ENCODE peak calls at places on chromosomes 6 and 20, in four cellular contexts. One of them, this sample, is unnamed.

GRCh38 chr20:17533396-17533795 is 2.2 kb upstream of the BFSP1 start:
- DNase-seq in PC-9: no peak
- DNase-seq in stomach: no peak
- DNase-seq in left lung: no peak
- DNase-seq in this sample: peak; percentile 67

GRCh38 chr6:125453516-125453915 is 151.7 kb upstream of the HDDC2 start:
- DNase-seq in PC-9: no peak
- DNase-seq in stomach: no peak
- DNase-seq in left lung: no peak
- DNase-seq in this sample: no peak

GRCh38 chr6:156954781-156955180 is 177.6 kb downstream of the ARID1B start:
- DNase-seq in PC-9: no peak
- DNase-seq in stomach: no peak
- DNase-seq in left lung: no peak
- DNase-seq in this sample: no peak

GRCh38 chr20:40673442-40673841 is 15.6 kb downstream of the MAFB start:
- DNase-seq in PC-9: no peak
- DNase-seq in stomach: peak; percentile 46
- DNase-seq in left lung: no peak
- DNase-seq in this sample: no peak

GRCh38 chr6:122809671-122810070 is 20.6 kb downstream of the SMPDL3A start:
- DNase-seq in PC-9: no peak
- DNase-seq in stomach: no peak
- DNase-seq in left lung: no peak
- DNase-seq in this sample: no peak

GRCh38 chr20:63585616-63586565 is 11.9 kb upstream of the HELZ2 start:
- DNase-seq in PC-9: no peak
- DNase-seq in stomach: no peak
- DNase-seq in left lung: peak; percentile 44
- DNase-seq in this sample: no peak

GRCh38 chr6:34680802-34681515 is 15.6 kb downstream of the ILRUN start:
- DNase-seq in PC-9: no peak
- DNase-seq in stomach: no peak
- DNase-seq in left lung: no peak
- DNase-seq in this sample: no peak

GRCh38 chr20:45061244-45061643 is 39.7 kb downstream of the KCNS1 start:
- DNase-seq in PC-9: peak; percentile 45
- DNase-seq in stomach: no peak
- DNase-seq in left lung: no peak
- DNase-seq in this sample: no peak

GRCh38 chr6:27129917-27130316 is 117.6 kb upstream of the PRSS16 start:
- DNase-seq in PC-9: no peak
- DNase-seq in stomach: no peak
- DNase-seq in left lung: no peak
- DNase-seq in this sample: no peak

DNA sequence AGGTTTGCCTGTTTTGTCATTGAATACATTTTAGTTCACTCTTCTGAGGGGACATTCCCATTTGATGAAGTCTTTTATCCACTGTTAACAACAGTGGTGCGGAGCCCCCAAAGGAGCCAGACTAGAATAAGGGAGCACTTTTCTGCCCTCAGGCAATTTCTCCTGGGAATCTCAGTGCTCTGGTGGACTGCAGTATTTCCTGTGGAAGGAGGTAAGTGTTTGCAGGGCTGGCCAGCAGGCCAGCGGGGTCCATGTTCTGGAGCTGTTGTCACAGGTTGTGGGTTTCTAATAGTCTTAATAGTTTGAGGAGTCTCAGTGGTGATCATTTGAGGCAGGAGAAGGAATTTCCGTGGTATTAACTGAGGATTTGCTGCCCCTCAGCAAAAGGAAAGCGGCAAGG is 83.5 kb downstream of the ASXL1 start:
- DNase-seq in PC-9: no peak
- DNase-seq in stomach: peak; percentile 10
- DNase-seq in left lung: no peak
- DNase-seq in this sample: no peak
- H3K36me3 ChIP-seq in PC-9: peaks cover 6% of the 10 kb centered on the region
- H3K36me3 ChIP-seq in stomach: peaks cover 75% of the 10 kb centered on the region
- H3K36me3 ChIP-seq in left lung: peaks cover 76% of the 10 kb centered on the region
- H3K36me3 ChIP-seq in this sample: peaks cover 37% of the 10 kb centered on the region

DNA sequence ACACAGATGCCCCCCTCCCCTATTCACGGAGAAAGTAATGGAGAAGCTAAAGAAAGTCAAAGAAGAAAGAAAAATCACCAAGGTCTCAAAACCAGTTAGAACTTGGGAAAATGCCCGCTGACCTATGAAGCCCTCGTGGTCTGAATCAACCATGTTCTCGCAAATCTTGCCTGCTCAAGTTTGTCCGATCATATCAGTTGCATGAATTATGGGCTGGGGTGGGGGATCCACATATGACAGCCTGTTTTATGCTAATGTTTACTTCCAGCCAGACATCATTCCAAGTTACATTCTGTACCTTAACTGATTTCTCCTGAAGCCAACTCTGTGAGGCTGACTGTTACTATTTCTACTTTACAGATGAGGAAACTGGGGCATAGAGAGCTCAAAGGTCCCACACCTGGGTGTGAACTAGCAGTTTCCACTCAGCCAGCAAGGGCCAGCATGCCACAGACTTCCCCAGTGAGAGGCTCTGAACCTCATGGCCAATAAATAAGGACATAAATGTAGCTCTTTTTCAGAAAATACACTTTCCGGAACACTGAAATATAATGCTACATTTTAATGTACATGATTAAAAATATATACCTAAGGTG is 2.1 kb downstream of the RNASET2 start:
- DNase-seq in PC-9: no peak
- DNase-seq in stomach: no peak
- DNase-seq in left lung: no peak
- DNase-seq in this sample: no peak
- H3K4me1 ChIP-seq in PC-9: peaks cover 8% of the 10 kb centered on the region
- H3K4me1 ChIP-seq in stomach: peaks cover 83% of the 10 kb centered on the region
- H3K4me1 ChIP-seq in left lung: peaks cover 86% of the 10 kb centered on the region
- H3K4me1 ChIP-seq in this sample: no peaks in the 10 kb centered on the region

GRCh38 chr6:73564578-73565345 is 43.9 kb upstream of the EEF1A1 start:
- DNase-seq in PC-9: no peak
- DNase-seq in stomach: no peak
- DNase-seq in left lung: no peak
- DNase-seq in this sample: no peak
- H3K27ac ChIP-seq in PC-9: no peak overlapping the region
- H3K27ac ChIP-seq in stomach: no peak overlapping the region
- H3K27ac ChIP-seq in left lung: no peak overlapping the region
- H3K27ac ChIP-seq in this sample: no peak overlapping the region

DNA sequence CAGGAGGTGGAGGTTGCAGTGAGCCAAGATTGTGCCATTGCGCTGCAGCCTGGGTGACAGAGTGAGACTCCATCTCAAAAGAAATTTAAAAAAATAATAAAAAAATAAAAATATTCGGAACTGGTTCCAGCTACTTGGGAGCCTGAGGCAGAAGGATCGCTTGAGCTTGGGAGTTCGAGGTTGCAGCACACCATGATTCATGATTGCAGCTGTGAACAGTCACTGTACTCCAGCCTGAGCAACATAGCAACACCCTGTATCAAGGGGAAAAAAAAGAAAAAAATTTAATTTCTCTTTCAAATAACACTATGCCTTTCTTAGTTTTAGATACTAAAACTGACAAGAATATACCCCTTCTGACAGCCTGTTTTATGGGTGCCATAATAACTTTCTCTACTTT is 10.5 kb downstream of the KDM1B start:
- DNase-seq in PC-9: no peak
- DNase-seq in stomach: no peak
- DNase-seq in left lung: no peak
- DNase-seq in this sample: no peak
- H3K36me3 ChIP-seq in PC-9: peaks cover 10% of the 10 kb centered on the region
- H3K36me3 ChIP-seq in stomach: peaks cover 98% of the 10 kb centered on the region
- H3K36me3 ChIP-seq in left lung: peaks cover 89% of the 10 kb centered on the region
- H3K36me3 ChIP-seq in this sample: peaks cover 5% of the 10 kb centered on the region

GRCh38 chr6:25363429-25363828 is 84.3 kb downstream of the CARMIL1 start:
- DNase-seq in PC-9: no peak
- DNase-seq in stomach: no peak
- DNase-seq in left lung: no peak
- DNase-seq in this sample: no peak
- H3K4me1 ChIP-seq in PC-9: peaks cover 7% of the 10 kb centered on the region
- H3K4me1 ChIP-seq in stomach: peaks cover 19% of the 10 kb centered on the region
- H3K4me1 ChIP-seq in left lung: peaks cover 23% of the 10 kb centered on the region
- H3K4me1 ChIP-seq in this sample: no peaks in the 10 kb centered on the region

DNA sequence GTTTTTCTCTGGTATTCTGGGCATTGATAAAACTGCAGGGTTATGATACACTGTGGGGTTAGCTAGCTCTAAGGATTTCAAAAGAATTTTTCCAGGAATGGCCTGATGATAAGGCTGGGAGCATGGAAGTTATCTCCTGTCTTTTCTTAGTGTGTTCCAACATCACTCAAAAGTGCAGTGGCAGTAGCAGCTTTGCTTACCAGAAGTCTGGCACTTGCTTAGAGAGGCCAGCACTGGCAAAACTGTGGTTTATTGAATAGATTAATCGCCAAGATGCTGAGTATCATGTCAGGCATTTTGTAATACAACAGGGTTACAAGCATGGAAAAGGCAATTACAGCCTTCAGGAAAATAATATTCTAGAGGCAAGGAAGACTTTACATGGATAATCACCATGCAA is 719.5 kb upstream of the GJE1 start:
- DNase-seq in PC-9: no peak
- DNase-seq in stomach: no peak
- DNase-seq in left lung: no peak
- DNase-seq in this sample: no peak
- H3K27ac ChIP-seq in PC-9: no peak overlapping the region
- H3K27ac ChIP-seq in stomach: no peak overlapping the region
- H3K27ac ChIP-seq in left lung: no peak overlapping the region
- H3K27ac ChIP-seq in this sample: no peak overlapping the region